ENCODE peak calls at places on chromosomes 2 and 18, in four cellular contexts. One of them, this sample, is unnamed.

GRCh38 chr2:64645014-64645418 is 8.7 kb downstream of the SERTAD2 start:
- DNase-seq in sigmoid colon: peak; percentile 80
- DNase-seq in lower lobe of right lung: no peak
- DNase-seq in CD4-positive, alpha-beta T cell: no peak
- DNase-seq in this sample: peak; percentile 69

GRCh38 chr18:5890606-5891360 is 4.5 kb downstream of the TMEM200C start:
- DNase-seq in sigmoid colon: no peak
- DNase-seq in lower lobe of right lung: peak; percentile 62
- DNase-seq in CD4-positive, alpha-beta T cell: no peak
- DNase-seq in this sample: no peak

GRCh38 chr18:74457743-74458465 is 796 bp upstream of the DIPK1C start:
- DNase-seq in sigmoid colon: no peak
- DNase-seq in lower lobe of right lung: no peak
- DNase-seq in CD4-positive, alpha-beta T cell: no peak
- DNase-seq in this sample: no peak

GRCh38 chr2:230327418-230328154 is 593 bp downstream of the SP140L start:
- DNase-seq in sigmoid colon: no peak
- DNase-seq in lower lobe of right lung: no peak
- DNase-seq in CD4-positive, alpha-beta T cell: no peak
- DNase-seq in this sample: no peak

GRCh38 chr2:165725421-165725820 is 68.6 kb downstream of the GALNT3 start:
- DNase-seq in sigmoid colon: no peak
- DNase-seq in lower lobe of right lung: no peak
- DNase-seq in CD4-positive, alpha-beta T cell: no peak
- DNase-seq in this sample: no peak

GRCh38 chr2:235268535-235268934 is 225.3 kb upstream of the AGAP1 start:
- DNase-seq in sigmoid colon: no peak
- DNase-seq in lower lobe of right lung: no peak
- DNase-seq in CD4-positive, alpha-beta T cell: no peak
- DNase-seq in this sample: no peak

GRCh38 chr2:100208375-100208774 is 66.0 kb upstream of the AFF3 start:
- DNase-seq in sigmoid colon: no peak
- DNase-seq in lower lobe of right lung: no peak
- DNase-seq in CD4-positive, alpha-beta T cell: no peak
- DNase-seq in this sample: no peak

GRCh38 chr2:72142743-72143440 is 4.8 kb downstream of the CYP26B1 start:
- DNase-seq in sigmoid colon: peak; percentile 92
- DNase-seq in lower lobe of right lung: no peak
- DNase-seq in CD4-positive, alpha-beta T cell: no peak
- DNase-seq in this sample: peak; percentile 42

GRCh38 chr18:11994708-11995444 is 13.6 kb downstream of the IMPA2 start:
- DNase-seq in sigmoid colon: peak; percentile 64
- DNase-seq in lower lobe of right lung: peak; percentile 40
- DNase-seq in CD4-positive, alpha-beta T cell: no peak
- DNase-seq in this sample: no peak

GRCh38 chr2:186059096-186059495 is 320.5 kb downstream of the FSIP2 start:
- DNase-seq in sigmoid colon: no peak
- DNase-seq in lower lobe of right lung: no peak
- DNase-seq in CD4-positive, alpha-beta T cell: no peak
- DNase-seq in this sample: no peak

GRCh38 chr2:117644403-117644802 is 170.1 kb upstream of the DDX18 start:
- DNase-seq in sigmoid colon: no peak
- DNase-seq in lower lobe of right lung: no peak
- DNase-seq in CD4-positive, alpha-beta T cell: no peak
- DNase-seq in this sample: no peak

GRCh38 chr2:112630268-112630667 is 15.5 kb upstream of the SLC20A1 start:
- DNase-seq in sigmoid colon: peak; percentile 26
- DNase-seq in lower lobe of right lung: no peak
- DNase-seq in CD4-positive, alpha-beta T cell: no peak
- DNase-seq in this sample: no peak
- H3K27ac ChIP-seq in sigmoid colon: no peak overlapping the region
- H3K27ac ChIP-seq in lower lobe of right lung: no peak overlapping the region
- H3K27ac ChIP-seq in CD4-positive, alpha-beta T cell: peak overlapping the region; percentile 54
- H3K27ac ChIP-seq in this sample: no peak overlapping the region

DNA sequence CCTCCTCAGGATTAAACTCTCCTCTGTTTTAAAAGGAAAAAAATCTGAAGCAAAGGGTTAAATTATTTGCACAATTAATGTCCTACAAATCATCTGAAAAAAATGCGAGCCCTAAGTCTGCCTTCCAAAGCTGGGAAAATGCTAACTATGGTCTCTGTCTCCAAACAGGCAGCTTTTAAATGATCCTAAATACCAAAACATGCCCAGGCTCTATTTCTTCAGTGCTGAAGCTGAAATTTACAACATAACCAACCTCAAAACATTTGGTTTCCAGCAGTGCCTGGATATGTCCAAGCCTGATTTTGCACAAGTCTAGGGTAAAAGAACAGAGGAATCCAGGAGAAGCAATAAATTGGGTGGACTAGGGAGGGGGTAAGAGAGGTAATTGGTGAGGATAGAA is 57.2 kb downstream of the LBH start:
- DNase-seq in sigmoid colon: no peak
- DNase-seq in lower lobe of right lung: no peak
- DNase-seq in CD4-positive, alpha-beta T cell: no peak
- DNase-seq in this sample: no peak
- H3K27ac ChIP-seq in sigmoid colon: no peak overlapping the region
- H3K27ac ChIP-seq in lower lobe of right lung: no peak overlapping the region
- H3K27ac ChIP-seq in CD4-positive, alpha-beta T cell: no peak overlapping the region
- H3K27ac ChIP-seq in this sample: no peak overlapping the region

DNA sequence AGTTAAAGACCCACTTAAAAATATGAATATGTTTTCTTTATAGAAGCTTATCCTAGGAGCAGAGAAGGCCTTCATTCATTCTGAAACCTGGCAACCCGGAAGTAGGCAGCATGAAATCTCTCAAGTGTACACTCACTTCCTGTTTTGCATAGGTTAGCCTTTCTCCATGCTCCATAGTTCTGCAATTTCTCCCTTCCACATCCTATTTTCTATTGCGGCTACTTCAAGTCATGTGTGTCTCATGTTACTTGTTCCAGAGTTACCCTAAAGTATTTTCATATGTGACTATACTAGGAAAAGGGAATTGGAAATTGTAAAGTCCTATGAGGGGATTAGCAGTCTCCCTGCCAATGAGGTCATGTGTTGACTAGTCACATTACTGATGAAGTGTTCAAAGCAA is 320.6 kb downstream of the NCKAP5 start:
- DNase-seq in sigmoid colon: no peak
- DNase-seq in lower lobe of right lung: no peak
- DNase-seq in CD4-positive, alpha-beta T cell: no peak
- DNase-seq in this sample: no peak
- H3K27ac ChIP-seq in sigmoid colon: no peak overlapping the region
- H3K27ac ChIP-seq in lower lobe of right lung: no peak overlapping the region
- H3K27ac ChIP-seq in CD4-positive, alpha-beta T cell: no peak overlapping the region
- H3K27ac ChIP-seq in this sample: no peak overlapping the region

GRCh38 chr2:198657520-198658121 is 800.1 kb downstream of the SATB2 start:
- DNase-seq in sigmoid colon: no peak
- DNase-seq in lower lobe of right lung: no peak
- DNase-seq in CD4-positive, alpha-beta T cell: no peak
- DNase-seq in this sample: no peak
- H3K27ac ChIP-seq in sigmoid colon: no peak overlapping the region
- H3K27ac ChIP-seq in lower lobe of right lung: no peak overlapping the region
- H3K27ac ChIP-seq in CD4-positive, alpha-beta T cell: no peak overlapping the region
- H3K27ac ChIP-seq in this sample: no peak overlapping the region

GRCh38 chr2:134258684-134259408 is 5.0 kb downstream of the MGAT5 start:
- DNase-seq in sigmoid colon: no peak
- DNase-seq in lower lobe of right lung: no peak
- DNase-seq in CD4-positive, alpha-beta T cell: peak; percentile 55
- DNase-seq in this sample: no peak

GRCh38 chr2:134256961-134257360 is 3.1 kb downstream of the MGAT5 start:
- DNase-seq in sigmoid colon: no peak
- DNase-seq in lower lobe of right lung: no peak
- DNase-seq in CD4-positive, alpha-beta T cell: no peak
- DNase-seq in this sample: no peak

GRCh38 chr2:134259571-134259970 is 5.7 kb downstream of the MGAT5 start:
- DNase-seq in sigmoid colon: no peak
- DNase-seq in lower lobe of right lung: no peak
- DNase-seq in CD4-positive, alpha-beta T cell: no peak
- DNase-seq in this sample: no peak

GRCh38 chr2:134257965-134258683 is 4.3 kb downstream of the MGAT5 start:
- DNase-seq in sigmoid colon: no peak
- DNase-seq in lower lobe of right lung: no peak
- DNase-seq in CD4-positive, alpha-beta T cell: no peak
- DNase-seq in this sample: no peak

GRCh38 chr2:134257516-134257915 is 3.6 kb downstream of the MGAT5 start:
- DNase-seq in sigmoid colon: no peak
- DNase-seq in lower lobe of right lung: no peak
- DNase-seq in CD4-positive, alpha-beta T cell: no peak
- DNase-seq in this sample: no peak
- H3K27ac ChIP-seq in sigmoid colon: no peak overlapping the region
- H3K27ac ChIP-seq in lower lobe of right lung: no peak overlapping the region
- H3K27ac ChIP-seq in CD4-positive, alpha-beta T cell: peak overlapping the region; percentile 44
- H3K27ac ChIP-seq in this sample: no peak overlapping the region

This sample was measured in adrenal gland.